ENCODE peak calls at places on chromosomes 16 and 17, in four cellular contexts. N is K562, I is GM12878, D is HepG2. Q is an unnamed sample.

GRCh38 chr17:2562162-2562858 is 31.1 kb upstream of the PAFAH1B1 start:
- DNase-seq in N (no peak), I (no peak), D (no peak), Q (no peak)

GRCh38 chr17:31190351-31190750 is 95.6 kb downstream of the NF1 start:
- DNase-seq in N (no peak), I (no peak), D (no peak), Q (no peak)

GRCh38 chr16:85395913-85396878 is 216.9 kb upstream of the GSE1 start:
- DNase-seq in N (no peak), I (no peak), D (no peak), Q (no peak)

GRCh38 chr16:82700541-82701240 is 73.9 kb downstream of the CDH13 start:
- DNase-seq in N (no peak), I (peak), D (no peak), Q (no peak)

GRCh38 chr17:55783684-55784245 is 32.9 kb downstream of the PCTP start:
- DNase-seq in N (no peak), I (no peak), D (no peak), Q (no peak)

GRCh38 chr16:24845726-24846547 is at the start of gene SLC5A11:
- DNase-seq in N (no peak), I (no peak), D (peak), Q (no peak)

GRCh38 chr17:60904582-60904981 is 226.9 kb downstream of the BCAS3 start:
- DNase-seq in N (no peak), I (no peak), D (no peak), Q (no peak)

GRCh38 chr17:55348749-55349354 is 72.8 kb downstream of the MMD start:
- DNase-seq in N (peak), I (no peak), D (peak), Q (no peak)

GRCh38 chr17:48056246-48056745 is 8.1 kb downstream of the NFE2L1 start:
- DNase-seq in N (no peak), I (no peak), D (no peak), Q (no peak)

GRCh38 chr16:15640966-15641365 is 2.0 kb downstream of the MARF1 start:
- DNase-seq in N (no peak), I (no peak), D (no peak), Q (no peak)

GRCh38 chr16:70702624-70703023 is 16.8 kb upstream of the MTSS2 start:
- DNase-seq in N (no peak), I (no peak), D (no peak), Q (no peak)

GRCh38 chr16:69276143-69277115 is 34.7 kb upstream of the VPS4A start:
- DNase-seq in N (no peak), I (no peak), D (no peak), Q (no peak)

DNA sequence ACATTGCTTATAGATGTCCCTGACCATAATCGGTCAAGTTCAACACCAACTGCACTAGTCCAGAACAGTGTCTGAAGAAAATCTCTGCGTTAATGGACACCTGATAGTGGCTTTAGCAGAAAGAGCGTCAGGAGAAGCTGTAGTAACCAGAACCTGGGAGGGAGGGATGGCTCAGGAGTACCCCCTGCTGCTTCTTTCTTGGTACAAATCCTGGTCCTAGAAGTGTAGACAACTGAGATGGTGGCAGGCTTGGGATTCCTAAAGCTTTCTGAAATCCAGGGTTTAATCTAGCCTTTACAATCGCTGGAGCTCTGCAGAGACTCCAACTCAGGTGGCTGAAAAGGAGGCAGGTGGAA is 5.4 kb downstream of the MAP3K14 start:
- DNase-seq in N (no peak), I (no peak), D (no peak), Q (no peak)
- H3K4me3 ChIP-seq in N (no peak), I (peak), D (peak), Q (no peak)

DNA sequence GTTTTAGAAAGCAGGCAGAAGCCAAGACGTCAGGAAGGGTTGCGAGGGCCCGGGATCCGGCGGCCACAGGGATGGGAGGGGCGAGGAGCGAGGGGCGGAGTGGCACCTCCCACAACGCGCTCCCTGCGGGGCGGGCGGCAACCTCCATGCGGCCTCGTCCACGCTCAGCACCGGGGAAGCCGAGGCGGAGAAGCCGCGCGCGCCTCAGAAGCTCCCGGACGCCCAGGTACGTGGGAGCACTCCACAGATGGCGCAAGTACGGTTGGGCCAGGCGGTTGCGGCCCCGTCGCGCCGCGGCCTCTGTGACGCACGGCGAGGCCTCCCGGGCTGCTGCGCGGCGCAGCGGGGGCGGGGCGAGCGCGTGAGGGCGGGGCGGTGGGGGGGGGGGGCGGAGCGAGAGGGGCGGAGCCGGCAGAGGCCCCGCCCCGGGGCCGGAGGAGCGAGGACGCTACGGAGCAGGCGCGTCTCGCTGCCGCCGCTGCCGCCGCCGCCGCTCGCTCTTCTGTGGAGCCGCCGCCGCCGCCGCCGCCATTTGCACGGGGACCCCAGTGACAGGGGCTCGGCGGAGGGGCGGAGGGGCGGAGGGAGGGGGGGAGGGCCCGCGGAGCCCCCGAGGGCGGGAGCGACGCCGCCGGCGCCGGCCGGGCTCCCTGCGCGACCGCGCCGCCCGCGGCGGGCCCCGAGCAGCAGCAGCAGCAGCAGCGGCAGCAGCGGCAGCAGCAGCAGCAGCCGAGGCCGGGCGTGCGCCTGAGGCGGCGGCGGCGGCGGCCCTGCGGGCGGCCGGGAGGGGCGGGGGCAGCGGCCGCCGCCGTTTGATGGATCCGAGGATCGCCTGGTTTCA is at the start of gene TENT4B:
- DNase-seq in N (peak), I (peak), D (peak), Q (peak)
- TF ChIP-seq MAX in N (peak), I (no peak), D (peak), Q (peak)

GRCh38 chr16:59259074-59259963 is 525.2 kb upstream of the GOT2 start:
- DNase-seq in N (no peak), I (no peak), D (no peak), Q (no peak)
- TF ChIP-seq CREB1 in N (no peak), I (no peak), D (no peak), Q (no peak)

GRCh38 chr17:35086931-35087573 is 23.5 kb upstream of the RFFL start:
- DNase-seq in N (no peak), I (no peak), D (peak), Q (no peak)
- H3K4me3 ChIP-seq in N (no peak), I (peak), D (peak), Q (no peak)

GRCh38 chr17:16953841-16954240 is 18.1 kb downstream of the TNFRSF13B start:
- DNase-seq in N (no peak), I (no peak), D (no peak), Q (no peak)
- TF ChIP-seq MAX in N (no peak), I (no peak), D (no peak), Q (no peak)

GRCh38 chr16:67877064-67877463 is 4.2 kb downstream of the EDC4 start:
- DNase-seq in N (no peak), I (no peak), D (no peak), Q (no peak)

GRCh38 chr16:67873435-67874146 is 739 bp downstream of the EDC4 start:
- DNase-seq in N (no peak), I (no peak), D (no peak), Q (no peak)

GRCh38 chr16:67872631-67873434 is at the start of gene EDC4:
- DNase-seq in N (peak), I (peak), D (peak), Q (peak)

GRCh38 chr16:67872131-67872630 is 671 bp upstream of the EDC4 start:
- DNase-seq in N (no peak), I (no peak), D (no peak), Q (no peak)

DNA sequence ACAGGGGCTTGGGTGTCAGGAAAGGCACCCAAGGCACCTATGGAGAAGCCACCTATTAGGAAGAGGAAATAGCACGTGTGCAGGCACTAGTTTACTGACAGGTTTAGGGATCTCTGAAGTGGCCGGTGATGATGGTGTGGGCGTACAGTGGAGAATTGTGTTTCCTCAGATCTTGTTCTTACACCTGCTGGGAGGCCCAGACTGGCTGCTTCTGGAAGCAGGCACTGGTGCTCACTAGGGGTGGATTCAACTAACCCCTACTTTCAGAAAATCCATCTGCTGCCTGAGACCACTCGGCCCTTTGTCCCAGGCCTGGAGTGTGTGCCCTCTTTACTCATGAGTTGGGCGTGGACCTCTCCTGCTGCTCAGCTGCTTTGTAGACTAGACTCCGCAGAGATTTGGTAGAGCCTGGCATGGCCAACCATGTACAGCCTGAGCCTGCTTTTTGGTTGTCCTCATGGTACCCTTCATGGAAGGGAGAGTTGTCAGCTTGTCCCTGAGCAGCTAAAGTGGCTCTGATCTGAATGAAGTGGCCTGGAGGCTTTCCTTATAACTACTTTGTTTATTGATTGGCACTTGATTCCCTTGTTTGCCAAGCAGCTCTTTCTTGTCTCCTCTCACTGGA is 1.4 kb downstream of the EDC4 start:
- DNase-seq in N (no peak), I (no peak), D (no peak), Q (no peak)
- TF ChIP-seq CREB1 in N (no peak), I (no peak), D (no peak), Q (no peak)

DNA sequence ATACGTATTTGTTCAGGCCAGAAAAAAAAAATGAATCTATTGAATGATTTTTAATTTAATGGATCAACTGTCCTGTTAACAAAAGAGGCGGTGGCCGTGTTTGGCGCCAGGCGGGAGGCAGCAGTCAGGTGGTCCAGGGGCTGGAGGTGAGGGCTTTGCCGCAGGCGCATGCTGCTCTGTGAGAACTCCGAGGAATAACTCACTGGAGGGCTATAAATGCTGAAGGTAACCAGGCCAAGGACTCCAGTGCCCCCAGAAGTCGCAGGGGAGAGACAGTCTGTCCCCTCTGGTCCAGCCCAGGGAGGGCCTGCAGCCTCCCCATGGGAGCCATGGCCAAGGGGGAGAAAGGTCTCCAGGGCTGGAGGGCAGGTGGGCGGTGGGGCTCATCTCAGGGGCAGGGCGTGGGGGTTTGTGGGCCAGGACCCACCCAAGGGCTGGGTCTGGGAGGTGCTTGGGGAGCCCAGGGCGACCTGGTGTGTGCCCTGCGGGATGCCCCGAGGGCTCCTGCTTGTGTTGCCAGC is 7.1 kb upstream of the BAHCC1 start:
- DNase-seq in N (no peak), I (no peak), D (no peak), Q (no peak)
- H3K4me3 ChIP-seq in N (no peak), I (no peak), D (peak), Q (peak)

GRCh38 chr16:54287018-54287757 is 601 bp upstream of the IRX3 start:
- DNase-seq in N (no peak), I (no peak), D (no peak), Q (peak)
- TF ChIP-seq MAX in N (no peak), I (no peak), D (no peak), Q (peak)

GRCh38 chr16:77170805-77171204 is 20.2 kb upstream of the MON1B start:
- DNase-seq in N (no peak), I (no peak), D (no peak), Q (no peak)

GRCh38 chr16:77169650-77170236 is 21.2 kb upstream of the MON1B start:
- DNase-seq in N (peak), I (no peak), D (peak), Q (peak)

GRCh38 chr16:77172964-77173363 is 18.0 kb upstream of the MON1B start:
- DNase-seq in N (no peak), I (no peak), D (no peak), Q (no peak)

GRCh38 chr16:77171750-77172635 is 19.0 kb upstream of the MON1B start:
- DNase-seq in N (peak), I (no peak), D (peak), Q (no peak)
- TF ChIP-seq CREB1 in N (no peak), I (no peak), D (no peak), Q (no peak)

Q was measured in H1.